ENCODE peak calls at places on chromosomes 3 and 15, in five cellular contexts. B is H9, V is neuronal stem cell, X is H1, J is trophoblast cell. H is an unnamed sample.

GRCh38 chr15:89657691-89658200 is 2.5 kb upstream of the KIF7 start:
- DNase-seq in B (no peak), V (no peak), X (no peak), J (no peak), H (no peak)

GRCh38 chr3:53426918-53427317 is 67.5 kb upstream of the CACNA1D start:
- DNase-seq in B (no peak), V (no peak), X (no peak), J (peak; percentile 7), H (no peak)

GRCh38 chr3:124563376-124563775 is 166.9 kb upstream of the UMPS start:
- DNase-seq in B (no peak), V (no peak), X (no peak), J (no peak), H (peak; percentile 27)

GRCh38 chr3:117434881-117435412 is 725.4 kb downstream of the TUSC7 start:
- DNase-seq in B (no peak), V (no peak), X (no peak), J (no peak), H (no peak)

GRCh38 chr3:12222765-12223485 is 64.2 kb upstream of the TIMP4 start:
- DNase-seq in B (no peak), V (no peak), X (no peak), J (peak; percentile 91), H (peak; percentile 41)

GRCh38 chr15:60020736-60021135 is 16.6 kb downstream of the FOXB1 start:
- DNase-seq in B (no peak), V (no peak), X (no peak), J (peak; percentile 90), H (no peak)

GRCh38 chr3:153284282-153284938 is 122.4 kb downstream of the RAP2B start:
- DNase-seq in B (no peak), V (no peak), X (no peak), J (peak; percentile 78), H (peak; percentile 89)

GRCh38 chr3:62139957-62140356 is 233.4 kb downstream of the FEZF2 start:
- DNase-seq in B (no peak), V (no peak), X (no peak), J (peak; percentile 46), H (peak; percentile 28)

GRCh38 chr3:35639251-35640185 is at the start of gene ARPP21:
- DNase-seq in B (peak; percentile 57), V (peak; percentile 49), X (no peak), J (peak; percentile 16), H (peak; percentile 2)

GRCh38 chr3:179418610-179419009 is 32.7 kb downstream of the GNB4 start:
- DNase-seq in B (no peak), V (no peak), X (no peak), J (no peak), H (no peak)

GRCh38 chr3:5019411-5020261 is 40.4 kb downstream of the BHLHE40 start:
- DNase-seq in B (no peak), V (no peak), X (no peak), J (no peak), H (no peak)

GRCh38 chr3:8668216-8668615 is 23.6 kb upstream of the SSUH2 start:
- DNase-seq in B (no peak), V (no peak), X (no peak), J (no peak), H (no peak)

GRCh38 chr3:81476652-81477051 is 284.8 kb downstream of the GBE1 start:
- DNase-seq in B (no peak), V (no peak), X (no peak), J (no peak), H (no peak)

GRCh38 chr15:90931737-90932659 is at the start of gene HDDC3:
- DNase-seq in B (peak; percentile 91), V (peak; percentile 86), X (no peak), J (peak; percentile 98), H (peak; percentile 86)

GRCh38 chr15:69045810-69046209 is 31.3 kb downstream of the NOX5 start:
- DNase-seq in B (no peak), V (no peak), X (no peak), J (peak; percentile 72), H (peak; percentile 52)
- H2AK5ac ChIP-seq in B (no peak overlapping the region), V (no peak overlapping the region), X (no peak overlapping the region), J (peak overlapping the region; percentile 6), H (no peak overlapping the region)

GRCh38 chr15:56351362-56351761 is 13.9 kb upstream of the TEX9 start:
- DNase-seq in B (no peak), V (no peak), X (no peak), J (no peak), H (no peak)
- H4K91ac ChIP-seq in B (no peak overlapping the region), V (no peak overlapping the region), X (no peak overlapping the region), J (no peak overlapping the region), H (no peak overlapping the region)

GRCh38 chr15:40328176-40328575 is 4.7 kb downstream of the INAFM2 start:
- DNase-seq in B (no peak), V (no peak), X (no peak), J (no peak), H (peak; percentile 84)

GRCh38 chr15:40328711-40329240 is 5.3 kb downstream of the INAFM2 start:
- DNase-seq in B (no peak), V (no peak), X (no peak), J (no peak), H (peak; percentile 51)

GRCh38 chr15:40330368-40330836 is 6.9 kb downstream of the INAFM2 start:
- DNase-seq in B (no peak), V (no peak), X (no peak), J (no peak), H (peak; percentile 90)

GRCh38 chr15:40331026-40331425 is 7.5 kb downstream of the INAFM2 start:
- DNase-seq in B (no peak), V (no peak), X (no peak), J (no peak), H (no peak)

GRCh38 chr15:40329804-40330203 is 6.3 kb downstream of the INAFM2 start:
- DNase-seq in B (no peak), V (no peak), X (no peak), J (no peak), H (peak; percentile 70)
- H2BK12ac ChIP-seq in B (no peak overlapping the region), V (no peak overlapping the region), X (no peak overlapping the region), J (no peak overlapping the region), H (peak overlapping the region; percentile 65)

GRCh38 chr3:47083786-47084185 is 80.1 kb downstream of the SETD2 start:
- DNase-seq in B (no peak), V (no peak), X (no peak), J (no peak), H (peak; percentile 12)

GRCh38 chr3:47082519-47082918 is 81.4 kb downstream of the SETD2 start:
- DNase-seq in B (no peak), V (no peak), X (no peak), J (no peak), H (peak; percentile 88)

GRCh38 chr3:47089605-47090004 is 74.3 kb downstream of the SETD2 start:
- DNase-seq in B (no peak), V (no peak), X (no peak), J (no peak), H (no peak)

DNA sequence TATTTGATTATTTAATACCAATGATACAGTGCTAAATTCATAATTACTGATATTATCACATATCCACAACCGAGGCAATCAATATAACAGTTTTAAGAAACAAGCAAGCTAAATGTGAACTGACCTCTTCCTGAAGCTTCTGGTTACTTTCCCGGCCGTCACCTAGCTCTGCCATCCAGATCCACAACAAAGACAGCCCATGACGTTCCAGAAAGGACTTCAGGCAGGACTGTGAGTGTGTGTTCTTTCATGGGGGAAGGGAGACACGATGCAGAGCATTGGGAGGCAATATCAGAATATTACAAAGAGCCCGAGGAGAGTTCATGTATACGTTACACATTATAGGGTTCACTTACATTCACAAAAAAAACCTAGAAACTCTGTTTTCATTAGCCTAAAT is 77.8 kb downstream of the SETD2 start:
- DNase-seq in B (no peak), V (no peak), X (no peak), J (no peak), H (no peak)
- H2AK5ac ChIP-seq in B (no peak overlapping the region), V (no peak overlapping the region), X (no peak overlapping the region), J (no peak overlapping the region), H (no peak overlapping the region)

GRCh38 chr15:41932939-41933725 is 39.2 kb downstream of the EHD4 start:
- DNase-seq in B (peak; percentile 23), V (no peak), X (no peak), J (no peak), H (no peak)
- H4K91ac ChIP-seq in B (no peak overlapping the region), V (no peak overlapping the region), X (no peak overlapping the region), J (no peak overlapping the region), H (no peak overlapping the region)

DNA sequence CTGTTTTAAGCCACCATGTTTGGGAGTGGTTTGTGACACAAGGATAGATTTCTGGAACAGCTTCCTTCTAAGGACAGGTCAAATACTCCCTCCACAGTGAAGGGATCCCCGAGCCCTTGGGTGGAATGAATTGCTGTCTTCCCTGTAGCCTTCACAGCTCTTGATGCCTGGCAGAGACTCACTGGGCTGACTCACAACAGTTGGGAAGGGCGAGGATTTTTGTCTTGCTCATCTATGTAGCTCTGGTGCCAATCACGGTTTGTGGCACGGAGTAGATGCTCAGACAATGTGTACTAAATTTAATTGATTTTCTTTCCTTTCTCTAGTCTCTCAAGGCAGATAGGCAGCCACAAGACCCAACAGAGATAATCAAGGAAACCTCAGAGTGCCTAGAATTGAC is 27.0 kb downstream of the CRYGS start:
- DNase-seq in B (no peak), V (no peak), X (no peak), J (no peak), H (no peak)
- H2BK12ac ChIP-seq in B (no peak overlapping the region), V (no peak overlapping the region), X (no peak overlapping the region), J (no peak overlapping the region), H (no peak overlapping the region)

GRCh38 chr3:129611446-129611800 is 4.9 kb upstream of the PLXND1 start:
- DNase-seq in B (no peak), V (no peak), X (no peak), J (no peak), H (no peak)
- H2AK5ac ChIP-seq in B (no peak overlapping the region), V (peak overlapping the region; percentile 84), X (peak overlapping the region; percentile 83), J (peak overlapping the region; percentile 95), H (peak overlapping the region; percentile 4)

GRCh38 chr15:27674826-27675225 is 424.3 kb downstream of the OCA2 start:
- DNase-seq in B (no peak), V (no peak), X (no peak), J (no peak), H (no peak)
- H4K91ac ChIP-seq in B (no peak overlapping the region), V (no peak overlapping the region), X (no peak overlapping the region), J (no peak overlapping the region), H (no peak overlapping the region)

DNA sequence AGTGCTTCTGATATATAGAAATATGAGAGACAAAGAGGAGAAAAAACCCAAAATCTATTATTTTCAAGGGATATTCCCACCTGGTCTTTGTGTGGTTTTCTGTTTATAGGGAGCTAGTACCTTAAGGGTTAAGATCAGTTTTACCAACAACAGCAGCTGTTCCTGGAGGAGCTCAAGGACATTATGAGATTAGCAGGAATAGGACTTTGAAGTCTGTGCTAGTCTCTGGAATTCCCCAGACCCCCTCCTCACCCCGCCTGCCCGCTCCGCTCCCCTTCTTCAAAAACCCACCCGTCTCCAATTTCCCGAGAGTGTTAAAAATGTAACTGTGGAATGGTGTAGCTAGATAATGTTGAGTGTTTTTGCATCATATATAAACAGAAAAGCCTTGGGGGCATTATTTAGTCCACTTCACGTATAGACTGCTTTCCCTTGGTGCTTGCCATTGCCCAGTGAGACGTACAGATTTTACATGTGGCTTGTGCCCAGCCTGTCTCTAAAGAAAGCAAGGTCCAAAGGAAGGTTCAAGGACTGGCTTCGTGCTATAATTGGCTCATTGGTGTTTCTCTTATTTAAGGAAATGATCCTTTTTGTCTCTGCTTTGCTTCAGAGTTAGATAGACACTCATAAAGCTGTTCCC is 65.0 kb upstream of the SEMA6D start:
- DNase-seq in B (no peak), V (no peak), X (no peak), J (no peak), H (no peak)
- H2BK12ac ChIP-seq in B (no peak overlapping the region), V (no peak overlapping the region), X (no peak overlapping the region), J (no peak overlapping the region), H (no peak overlapping the region)

H was measured in mesenchymal stem cell.